ENCODE peak calls at places on chromosomes 11 and 22, in eight cellular contexts. T is HS-27A; D is M059J; O is stimulated activated CD4-positive, alpha-beta T cell treated with anti-CD3 and anti-CD28 coated beads, Interleukin-15, amount 100 ng/mL, for 1 hour; S is NCI-H1417; F is MCF 10A; P is posterior cingulate gyrus; V is WERI-Rb-1. E is an unnamed sample.

GRCh38 chr11:59960502-59961381 is 3.1 kb upstream of the OOSP4A start:
- DNase-seq in S (no peak), F (no peak), T (no peak), O (no peak), P (no peak), D (no peak), V (no peak), E (no peak)

GRCh38 chr11:8719260-8720190 is 36.9 kb downstream of the RPL27A start:
- DNase-seq in S (no peak), D (peak; percentile 98), V (no peak), P (no peak), F (peak; percentile 88), O (no peak), T (peak; percentile 99), E (peak; percentile 96)

GRCh38 chr11:69445131-69445470 is 36.4 kb upstream of the LINC01488 start:
- DNase-seq in T (no peak), S (no peak), D (no peak), P (no peak), O (no peak), V (no peak), F (no peak), E (no peak)

GRCh38 chr11:46073632-46074031 is 47.6 kb downstream of the PHF21A start:
- DNase-seq in V (no peak), S (no peak), T (no peak), O (no peak), F (no peak), D (no peak), P (no peak), E (no peak)

GRCh38 chr11:40722179-40722795 is 737.2 kb downstream of the LRRC4C start:
- DNase-seq in S (no peak), F (peak; percentile 8), P (no peak), O (no peak), V (peak; percentile 27), T (no peak), D (peak; percentile 5), E (no peak)

GRCh38 chr22:40603088-40603605 is 33.4 kb downstream of the MRTFA start:
- DNase-seq in O (no peak), P (no peak), T (no peak), D (peak; percentile 73), V (no peak), F (peak; percentile 66), S (no peak), E (peak; percentile 43)

GRCh38 chr11:6693342-6694228 is 10.4 kb upstream of the MRPL17 start:
- DNase-seq in V (no peak), D (peak; percentile 85), O (peak; percentile 27), F (peak; percentile 61), T (peak; percentile 82), P (no peak), S (no peak), E (peak; percentile 67)

GRCh38 chr11:94513091-94513490 is 830 bp downstream of the C11orf97 start:
- DNase-seq in D (peak; percentile 52), S (peak; percentile 49), V (no peak), F (peak; percentile 63), T (no peak), O (no peak), P (no peak), E (no peak)

GRCh38 chr11:6156628-6157367 is 13.3 kb downstream of the OR52B2 start:
- DNase-seq in F (no peak), T (no peak), V (no peak), P (no peak), S (no peak), D (peak; percentile 5), O (no peak), E (no peak)

GRCh38 chr11:119509969-119510401 is 87.0 kb upstream of the THY1 start:
- DNase-seq in P (no peak), O (no peak), T (peak; percentile 57), V (no peak), F (peak; percentile 71), S (no peak), D (peak; percentile 59), E (peak; percentile 78)

GRCh38 chr22:37079668-37080171 is 28.2 kb downstream of the KCTD17 start:
- DNase-seq in T (no peak), P (no peak), D (peak; percentile 62), O (peak; percentile 51), F (no peak), V (no peak), S (no peak), E (no peak)

GRCh38 chr11:29051935-29052334 is 943.7 kb downstream of the METTL15 start:
- DNase-seq in O (no peak), T (no peak), D (peak; percentile 27), P (no peak), F (peak; percentile 20), V (no peak), S (no peak), E (no peak)

GRCh38 chr11:76362716-76363115 is 18.2 kb downstream of the THAP12 start:
- DNase-seq in F (no peak), D (no peak), S (no peak), T (no peak), P (no peak), V (no peak), O (no peak), E (no peak)

GRCh38 chr11:20160425-20161229 is at the start of gene DBX1:
- DNase-seq in O (no peak), S (no peak), F (no peak), T (no peak), V (no peak), D (no peak), P (no peak), E (no peak)

GRCh38 chr11:67111261-67111660 is 7.8 kb upstream of the KDM2A start:
- DNase-seq in F (no peak), S (no peak), V (no peak), O (no peak), D (no peak), T (no peak), P (no peak), E (no peak)

GRCh38 chr11:109552376-109552775 is 130.4 kb downstream of the C11orf87 start:
- DNase-seq in P (no peak), F (peak; percentile 48), V (no peak), O (no peak), T (no peak), S (no peak), D (no peak), E (peak; percentile 24)

GRCh38 chr11:96033569-96033968 is 109.7 kb upstream of the MTMR2 start:
- DNase-seq in S (no peak), V (no peak), P (no peak), O (no peak), T (no peak), D (no peak), F (no peak), E (no peak)

GRCh38 chr22:33867118-33867863 is 53.0 kb downstream of the LARGE1 start:
- DNase-seq in D (peak; percentile 57), O (no peak), P (no peak), F (no peak), V (no peak), T (no peak), S (no peak), E (no peak)